ENCODE peak calls at places on chromosomes 7 and 10, in seven cellular contexts. W, X, Z, G, Y, Q and B are unnamed samples.

GRCh38 chr10:88064608-88065383 is 201.4 kb downstream of the PTEN start:
- DNase-seq in G (no peak), W (peak; percentile 67), Y (peak; percentile 67), X (no peak), Q (peak; percentile 50), Z (no peak), B (no peak)

GRCh38 chr7:31443457-31443856 is 70.4 kb upstream of the ITPRID1 start:
- DNase-seq in Q (no peak), Z (no peak), X (no peak), G (peak; percentile 5), Y (no peak), W (no peak), B (peak; percentile 71)

GRCh38 chr7:28711096-28711495 is 247.0 kb downstream of the TRIL start:
- DNase-seq in X (no peak), G (no peak), Q (no peak), Y (no peak), W (no peak), Z (no peak), B (no peak)

GRCh38 chr10:88238515-88238914 is 344.6 kb downstream of the RNLS start:
- DNase-seq in Q (no peak), X (no peak), Z (no peak), W (no peak), G (no peak), Y (no peak), B (no peak)

GRCh38 chr10:32347363-32347735 is 391 bp upstream of the EPC1 start:
- DNase-seq in Y (no peak), X (no peak), Q (no peak), G (no peak), Z (no peak), W (no peak), B (no peak)

GRCh38 chr7:112201421-112201820 is 4.8 kb downstream of the DOCK4 start:
- DNase-seq in W (no peak), Q (no peak), Z (no peak), Y (no peak), G (no peak), X (no peak), B (no peak)

GRCh38 chr10:7773845-7774801 is 13.7 kb downstream of the KIN start:
- DNase-seq in Q (no peak), X (no peak), W (peak; percentile 58), Y (no peak), Z (no peak), G (no peak), B (no peak)

GRCh38 chr7:39683216-39683845 is 60.0 kb downstream of the RALA start:
- DNase-seq in Z (no peak), W (no peak), X (no peak), Y (no peak), G (no peak), Q (no peak), B (no peak)

GRCh38 chr7:139931190-139932007 is 102.3 kb downstream of the TBXAS1 start:
- DNase-seq in Z (no peak), W (no peak), G (no peak), Q (no peak), X (no peak), Y (peak; percentile 24), B (no peak)

GRCh38 chr7:38169862-38170261 is 8.2 kb upstream of the STARD3NL start:
- DNase-seq in Z (no peak), Y (no peak), G (no peak), X (no peak), Q (no peak), W (no peak), B (no peak)

GRCh38 chr10:59711871-59712491 is 2.3 kb upstream of the SLC16A9 start:
- DNase-seq in Q (no peak), X (no peak), W (no peak), G (no peak), Y (no peak), Z (no peak), B (no peak)